ENCODE peak calls at places on chromosomes 12 and 14, in ten cellular contexts. One of them, this sample, is unnamed. For H3K4me1, the result is how much of the 10 kb centered on the place peaks cover.

GRCh38 chr12:72075891-72076557 is 137.4 kb downstream of the TPH2 start:
- DNase-seq in cardiac muscle cell: no peak
- DNase-seq in uterus: no peak
- DNase-seq in adipocyte: no peak
- DNase-seq in fibroblast of lung: no peak
- DNase-seq in CD8-positive, alpha-beta memory T cell: no peak
- DNase-seq in SK-N-SH: no peak
- DNase-seq in breast epithelium: no peak
- DNase-seq in HCT116: no peak
- DNase-seq in CD4-positive, alpha-beta memory T cell: no peak
- DNase-seq in this sample: no peak

GRCh38 chr14:63435838-63436237 is 107.3 kb downstream of the PPP2R5E start:
- DNase-seq in uterus: peak
- DNase-seq in SK-N-SH: no peak
- DNase-seq in adipocyte: peak
- DNase-seq in fibroblast of lung: peak
- DNase-seq in breast epithelium: peak
- DNase-seq in HCT116: no peak
- DNase-seq in cardiac muscle cell: no peak
- DNase-seq in CD8-positive, alpha-beta memory T cell: no peak
- DNase-seq in CD4-positive, alpha-beta memory T cell: no peak
- DNase-seq in this sample: peak

GRCh38 chr12:66861157-66861750 is 182.4 kb upstream of the GRIP1 start:
- DNase-seq in HCT116: peak
- DNase-seq in cardiac muscle cell: peak
- DNase-seq in breast epithelium: peak
- DNase-seq in SK-N-SH: peak
- DNase-seq in adipocyte: peak
- DNase-seq in CD4-positive, alpha-beta memory T cell: peak
- DNase-seq in uterus: peak
- DNase-seq in CD8-positive, alpha-beta memory T cell: peak
- DNase-seq in fibroblast of lung: peak
- DNase-seq in this sample: peak

GRCh38 chr12:78192979-78193378 is 362.3 kb downstream of the NAV3 start:
- DNase-seq in HCT116: no peak
- DNase-seq in adipocyte: peak
- DNase-seq in CD8-positive, alpha-beta memory T cell: no peak
- DNase-seq in breast epithelium: no peak
- DNase-seq in SK-N-SH: no peak
- DNase-seq in CD4-positive, alpha-beta memory T cell: no peak
- DNase-seq in fibroblast of lung: peak
- DNase-seq in cardiac muscle cell: no peak
- DNase-seq in uterus: no peak
- DNase-seq in this sample: no peak

GRCh38 chr14:21748869-21749303 is 75.3 kb upstream of the OR4E1 start:
- DNase-seq in cardiac muscle cell: peak
- DNase-seq in breast epithelium: no peak
- DNase-seq in HCT116: peak
- DNase-seq in CD8-positive, alpha-beta memory T cell: peak
- DNase-seq in SK-N-SH: peak
- DNase-seq in adipocyte: peak
- DNase-seq in CD4-positive, alpha-beta memory T cell: peak
- DNase-seq in uterus: peak
- DNase-seq in fibroblast of lung: peak
- DNase-seq in this sample: no peak

GRCh38 chr12:22283006-22283506 is 51.5 kb downstream of the ST8SIA1 start:
- DNase-seq in uterus: no peak
- DNase-seq in adipocyte: peak
- DNase-seq in CD8-positive, alpha-beta memory T cell: no peak
- DNase-seq in cardiac muscle cell: no peak
- DNase-seq in HCT116: no peak
- DNase-seq in CD4-positive, alpha-beta memory T cell: no peak
- DNase-seq in breast epithelium: no peak
- DNase-seq in fibroblast of lung: peak
- DNase-seq in SK-N-SH: no peak
- DNase-seq in this sample: no peak

GRCh38 chr12:29314421-29314820 is 66.6 kb downstream of the ERGIC2 start:
- DNase-seq in SK-N-SH: no peak
- DNase-seq in uterus: no peak
- DNase-seq in CD8-positive, alpha-beta memory T cell: no peak
- DNase-seq in HCT116: no peak
- DNase-seq in cardiac muscle cell: no peak
- DNase-seq in fibroblast of lung: no peak
- DNase-seq in adipocyte: no peak
- DNase-seq in CD4-positive, alpha-beta memory T cell: no peak
- DNase-seq in breast epithelium: no peak
- DNase-seq in this sample: no peak

GRCh38 chr14:57865450-57866198 is at the start of gene SLC35F4:
- DNase-seq in breast epithelium: no peak
- DNase-seq in cardiac muscle cell: peak
- DNase-seq in CD4-positive, alpha-beta memory T cell: no peak
- DNase-seq in fibroblast of lung: no peak
- DNase-seq in uterus: no peak
- DNase-seq in SK-N-SH: peak
- DNase-seq in HCT116: no peak
- DNase-seq in CD8-positive, alpha-beta memory T cell: no peak
- DNase-seq in adipocyte: peak
- DNase-seq in this sample: peak

DNA sequence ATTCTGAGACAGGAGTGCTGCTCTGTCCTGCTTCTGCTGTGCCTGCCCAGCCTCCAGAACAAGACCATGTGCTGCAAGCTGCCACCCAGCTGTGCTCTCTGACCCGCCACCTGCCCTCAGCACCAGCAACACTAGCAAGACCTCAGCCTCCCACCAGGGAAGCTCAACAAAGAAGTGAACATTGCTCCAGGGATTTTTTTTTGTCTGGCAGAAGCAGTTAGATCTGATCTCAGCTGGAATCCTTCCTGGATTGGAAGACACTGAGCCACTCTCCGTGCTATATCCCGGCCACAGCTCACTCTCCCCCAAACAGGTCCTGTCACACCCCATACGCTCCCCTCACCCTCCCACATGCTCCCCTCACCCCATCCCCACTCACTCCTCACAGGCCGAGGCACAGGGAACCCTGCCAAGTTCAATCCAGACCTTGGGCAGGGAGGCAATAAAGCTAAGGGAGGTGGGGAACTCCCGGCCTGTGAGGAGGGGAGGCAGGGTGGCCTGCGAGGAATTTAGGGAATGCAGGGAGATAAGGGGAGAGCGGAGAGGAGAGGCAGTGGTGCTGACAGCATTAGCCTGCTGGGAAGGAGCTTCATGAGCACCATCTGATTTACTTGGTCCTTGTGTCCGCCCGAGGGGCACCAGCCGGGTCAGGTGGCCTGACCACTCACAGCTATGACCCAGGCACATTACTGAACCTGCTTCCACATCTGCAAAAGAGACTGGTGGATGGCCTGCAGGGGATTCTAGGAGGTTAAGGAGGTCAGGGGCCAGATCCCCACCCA is 29.7 kb downstream of the CCDC85C start:
- DNase-seq in breast epithelium: no peak
- DNase-seq in HCT116: no peak
- DNase-seq in SK-N-SH: peak
- DNase-seq in uterus: peak
- DNase-seq in adipocyte: peak
- DNase-seq in CD4-positive, alpha-beta memory T cell: no peak
- DNase-seq in cardiac muscle cell: peak
- DNase-seq in fibroblast of lung: peak
- DNase-seq in CD8-positive, alpha-beta memory T cell: no peak
- DNase-seq in this sample: peak
- H3K4me1 ChIP-seq in breast epithelium: under half
- H3K4me1 ChIP-seq in HCT116: half or more
- H3K4me1 ChIP-seq in SK-N-SH: under half
- H3K4me1 ChIP-seq in uterus: half or more
- H3K4me1 ChIP-seq in adipocyte: under half
- H3K4me1 ChIP-seq in CD4-positive, alpha-beta memory T cell: under half
- H3K4me1 ChIP-seq in cardiac muscle cell: half or more
- H3K4me1 ChIP-seq in fibroblast of lung: under half
- H3K4me1 ChIP-seq in CD8-positive, alpha-beta memory T cell: under half
- H3K4me1 ChIP-seq in this sample: under half

DNA sequence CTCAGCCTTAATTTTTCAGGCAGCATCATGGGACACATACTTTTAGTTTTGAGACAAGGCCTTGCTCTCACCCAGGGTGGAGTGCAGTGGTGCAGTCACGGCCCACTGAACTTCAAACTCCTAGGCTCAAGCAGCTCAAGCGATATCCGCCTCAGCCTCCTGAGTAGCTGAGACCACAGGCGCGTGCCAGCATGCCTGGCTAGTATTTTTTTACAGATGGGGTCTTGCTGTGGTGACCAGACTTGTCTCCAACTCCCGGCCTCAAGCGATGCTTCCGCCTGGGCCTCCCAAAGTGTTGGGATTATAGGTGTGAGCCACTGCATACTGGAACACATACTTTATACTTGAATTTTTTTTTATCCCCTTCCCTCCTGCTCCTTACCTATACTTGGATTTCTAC is 2.8 kb downstream of the RDH5 start:
- DNase-seq in cardiac muscle cell: no peak
- DNase-seq in HCT116: no peak
- DNase-seq in fibroblast of lung: no peak
- DNase-seq in CD8-positive, alpha-beta memory T cell: no peak
- DNase-seq in CD4-positive, alpha-beta memory T cell: no peak
- DNase-seq in adipocyte: no peak
- DNase-seq in SK-N-SH: no peak
- DNase-seq in uterus: no peak
- DNase-seq in breast epithelium: no peak
- DNase-seq in this sample: peak
- H3K4me1 ChIP-seq in cardiac muscle cell: under half
- H3K4me1 ChIP-seq in HCT116: under half
- H3K4me1 ChIP-seq in fibroblast of lung: half or more
- H3K4me1 ChIP-seq in CD8-positive, alpha-beta memory T cell: under half
- H3K4me1 ChIP-seq in CD4-positive, alpha-beta memory T cell: under half
- H3K4me1 ChIP-seq in adipocyte: half or more
- H3K4me1 ChIP-seq in SK-N-SH: under half
- H3K4me1 ChIP-seq in uterus: under half
- H3K4me1 ChIP-seq in breast epithelium: under half
- H3K4me1 ChIP-seq in this sample: under half

GRCh38 chr14:92391746-92392145 is 68.8 kb downstream of the SLC24A4 start:
- DNase-seq in CD4-positive, alpha-beta memory T cell: no peak
- DNase-seq in HCT116: no peak
- DNase-seq in uterus: no peak
- DNase-seq in breast epithelium: no peak
- DNase-seq in adipocyte: no peak
- DNase-seq in CD8-positive, alpha-beta memory T cell: no peak
- DNase-seq in SK-N-SH: no peak
- DNase-seq in fibroblast of lung: no peak
- DNase-seq in cardiac muscle cell: no peak
- DNase-seq in this sample: no peak
- H3K4me1 ChIP-seq in CD4-positive, alpha-beta memory T cell: under half
- H3K4me1 ChIP-seq in HCT116: under half
- H3K4me1 ChIP-seq in uterus: under half
- H3K4me1 ChIP-seq in breast epithelium: under half
- H3K4me1 ChIP-seq in adipocyte: under half
- H3K4me1 ChIP-seq in CD8-positive, alpha-beta memory T cell: under half
- H3K4me1 ChIP-seq in SK-N-SH: under half
- H3K4me1 ChIP-seq in fibroblast of lung: under half
- H3K4me1 ChIP-seq in cardiac muscle cell: under half
- H3K4me1 ChIP-seq in this sample: under half

GRCh38 chr12:98503593-98504367 is 11.6 kb upstream of the TMPO start:
- DNase-seq in CD8-positive, alpha-beta memory T cell: peak
- DNase-seq in SK-N-SH: peak
- DNase-seq in CD4-positive, alpha-beta memory T cell: peak
- DNase-seq in cardiac muscle cell: peak
- DNase-seq in adipocyte: peak
- DNase-seq in HCT116: peak
- DNase-seq in fibroblast of lung: peak
- DNase-seq in uterus: peak
- DNase-seq in breast epithelium: peak
- DNase-seq in this sample: peak
- H3K4me1 ChIP-seq in CD8-positive, alpha-beta memory T cell: under half
- H3K4me1 ChIP-seq in SK-N-SH: under half
- H3K4me1 ChIP-seq in CD4-positive, alpha-beta memory T cell: under half
- H3K4me1 ChIP-seq in cardiac muscle cell: under half
- H3K4me1 ChIP-seq in adipocyte: under half
- H3K4me1 ChIP-seq in HCT116: under half
- H3K4me1 ChIP-seq in fibroblast of lung: under half
- H3K4me1 ChIP-seq in uterus: under half
- H3K4me1 ChIP-seq in breast epithelium: under half
- H3K4me1 ChIP-seq in this sample: under half

DNA sequence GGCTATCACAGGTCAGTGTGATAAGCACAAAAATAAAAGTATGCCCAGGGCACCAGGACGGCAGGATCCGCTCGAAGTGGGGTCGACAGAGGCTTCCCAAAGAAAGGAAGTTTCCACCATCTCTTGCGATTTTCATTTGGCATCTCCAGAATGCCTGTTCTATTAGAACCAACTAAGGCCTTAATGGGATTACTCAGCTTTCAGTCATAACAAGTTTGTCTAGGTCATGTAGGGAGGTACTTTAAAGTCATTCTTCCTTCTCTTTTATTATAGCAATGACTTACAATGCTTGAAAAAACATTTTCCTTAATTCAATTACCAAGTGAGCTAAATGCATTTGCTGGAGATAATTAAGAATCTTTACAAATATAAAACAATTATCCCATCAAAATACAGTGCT is 83.6 kb upstream of the DIO3 start:
- DNase-seq in uterus: no peak
- DNase-seq in HCT116: no peak
- DNase-seq in breast epithelium: no peak
- DNase-seq in fibroblast of lung: peak
- DNase-seq in adipocyte: no peak
- DNase-seq in SK-N-SH: no peak
- DNase-seq in cardiac muscle cell: no peak
- DNase-seq in CD8-positive, alpha-beta memory T cell: no peak
- DNase-seq in CD4-positive, alpha-beta memory T cell: no peak
- DNase-seq in this sample: no peak
- H3K4me1 ChIP-seq in uterus: under half
- H3K4me1 ChIP-seq in HCT116: under half
- H3K4me1 ChIP-seq in breast epithelium: under half
- H3K4me1 ChIP-seq in fibroblast of lung: under half
- H3K4me1 ChIP-seq in adipocyte: under half
- H3K4me1 ChIP-seq in SK-N-SH: under half
- H3K4me1 ChIP-seq in cardiac muscle cell: under half
- H3K4me1 ChIP-seq in CD8-positive, alpha-beta memory T cell: under half
- H3K4me1 ChIP-seq in CD4-positive, alpha-beta memory T cell: under half
- H3K4me1 ChIP-seq in this sample: under half

GRCh38 chr12:113239811-113240331 is 18.6 kb downstream of the TPCN1 start:
- DNase-seq in CD8-positive, alpha-beta memory T cell: no peak
- DNase-seq in cardiac muscle cell: peak
- DNase-seq in CD4-positive, alpha-beta memory T cell: no peak
- DNase-seq in SK-N-SH: no peak
- DNase-seq in uterus: no peak
- DNase-seq in breast epithelium: no peak
- DNase-seq in fibroblast of lung: no peak
- DNase-seq in HCT116: no peak
- DNase-seq in adipocyte: no peak
- DNase-seq in this sample: peak
- H3K4me1 ChIP-seq in CD8-positive, alpha-beta memory T cell: under half
- H3K4me1 ChIP-seq in cardiac muscle cell: under half
- H3K4me1 ChIP-seq in CD4-positive, alpha-beta memory T cell: under half
- H3K4me1 ChIP-seq in SK-N-SH: under half
- H3K4me1 ChIP-seq in uterus: under half
- H3K4me1 ChIP-seq in breast epithelium: under half
- H3K4me1 ChIP-seq in fibroblast of lung: under half
- H3K4me1 ChIP-seq in HCT116: under half
- H3K4me1 ChIP-seq in adipocyte: half or more
- H3K4me1 ChIP-seq in this sample: under half

DNA sequence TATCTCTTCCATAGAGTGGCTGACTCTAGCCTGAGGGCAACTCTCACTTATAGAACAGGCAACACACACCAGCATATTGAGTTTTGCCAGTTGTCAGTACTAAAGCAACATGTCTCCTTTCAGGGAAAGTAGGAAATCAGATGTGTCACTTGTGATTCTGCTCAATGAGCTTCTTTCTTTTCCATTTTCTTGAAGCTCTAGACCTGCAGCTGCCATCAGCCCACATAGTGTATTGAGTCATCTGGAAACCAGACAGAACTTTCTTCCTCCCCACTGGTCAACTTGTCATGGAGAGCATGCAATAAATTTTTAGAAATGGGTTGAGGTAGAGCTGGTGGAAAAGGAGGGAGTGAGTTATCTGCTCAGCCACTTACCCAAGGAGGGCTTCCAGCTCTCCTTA is 209.0 kb upstream of the PLEKHG7 start:
- DNase-seq in CD4-positive, alpha-beta memory T cell: no peak
- DNase-seq in adipocyte: no peak
- DNase-seq in SK-N-SH: no peak
- DNase-seq in fibroblast of lung: no peak
- DNase-seq in CD8-positive, alpha-beta memory T cell: no peak
- DNase-seq in cardiac muscle cell: no peak
- DNase-seq in HCT116: no peak
- DNase-seq in breast epithelium: no peak
- DNase-seq in uterus: no peak
- DNase-seq in this sample: no peak
- H3K4me1 ChIP-seq in CD4-positive, alpha-beta memory T cell: under half
- H3K4me1 ChIP-seq in adipocyte: under half
- H3K4me1 ChIP-seq in SK-N-SH: under half
- H3K4me1 ChIP-seq in fibroblast of lung: under half
- H3K4me1 ChIP-seq in CD8-positive, alpha-beta memory T cell: under half
- H3K4me1 ChIP-seq in cardiac muscle cell: under half
- H3K4me1 ChIP-seq in HCT116: under half
- H3K4me1 ChIP-seq in breast epithelium: under half
- H3K4me1 ChIP-seq in uterus: under half
- H3K4me1 ChIP-seq in this sample: under half